ENCODE peak calls at places on chromosomes 4 and X, in eight cellular contexts. One of them, this sample, is unnamed.

GRCh38 chr4:38184404-38184803 is 224.2 kb downstream of the PTTG2 start:
- DNase-seq in H1: no peak
- DNase-seq in IMR-90: no peak
- DNase-seq in A549: no peak
- DNase-seq in HCT116: no peak
- DNase-seq in K562: no peak
- DNase-seq in HepG2: no peak
- DNase-seq in GM12878: no peak
- DNase-seq in this sample: no peak

GRCh38 chr4:141132689-141133145 is 552 bp downstream of the RNF150 start:
- DNase-seq in H1: no peak
- DNase-seq in IMR-90: peak
- DNase-seq in A549: no peak
- DNase-seq in HCT116: no peak
- DNase-seq in K562: no peak
- DNase-seq in HepG2: no peak
- DNase-seq in GM12878: no peak
- DNase-seq in this sample: peak

GRCh38 chrX:38142598-38142997 is 78.1 kb downstream of the SRPX start:
- DNase-seq in H1: no peak
- DNase-seq in IMR-90: peak
- DNase-seq in A549: no peak
- DNase-seq in HCT116: no peak
- DNase-seq in K562: no peak
- DNase-seq in HepG2: no peak
- DNase-seq in GM12878: no peak
- DNase-seq in this sample: no peak

GRCh38 chrX:98068210-98068609 is 1184.5 kb downstream of the RPA4 start:
- DNase-seq in H1: no peak
- DNase-seq in IMR-90: no peak
- DNase-seq in A549: no peak
- DNase-seq in HCT116: no peak
- DNase-seq in K562: no peak
- DNase-seq in HepG2: no peak
- DNase-seq in GM12878: no peak
- DNase-seq in this sample: no peak

GRCh38 chrX:140712413-140713173 is 3.0 kb downstream of the LINC00632 start:
- DNase-seq in H1: peak
- DNase-seq in IMR-90: peak
- DNase-seq in A549: peak
- DNase-seq in HCT116: no peak
- DNase-seq in K562: no peak
- DNase-seq in HepG2: no peak
- DNase-seq in GM12878: no peak
- DNase-seq in this sample: peak

GRCh38 chrX:108036298-108036973 is 8.4 kb upstream of the VSIG1 start:
- DNase-seq in H1: no peak
- DNase-seq in IMR-90: peak
- DNase-seq in A549: peak
- DNase-seq in HCT116: no peak
- DNase-seq in K562: peak
- DNase-seq in HepG2: peak
- DNase-seq in GM12878: no peak
- DNase-seq in this sample: no peak

GRCh38 chrX:143873343-143873742 is 10.5 kb upstream of the UBE2NL start:
- DNase-seq in H1: no peak
- DNase-seq in IMR-90: no peak
- DNase-seq in A549: no peak
- DNase-seq in HCT116: no peak
- DNase-seq in K562: no peak
- DNase-seq in HepG2: no peak
- DNase-seq in GM12878: no peak
- DNase-seq in this sample: peak

GRCh38 chrX:18149454-18149853 is 71.2 kb downstream of the BEND2 start:
- DNase-seq in H1: no peak
- DNase-seq in IMR-90: no peak
- DNase-seq in A549: peak
- DNase-seq in HCT116: no peak
- DNase-seq in K562: no peak
- DNase-seq in HepG2: peak
- DNase-seq in GM12878: no peak
- DNase-seq in this sample: no peak

GRCh38 chrX:20527458-20528099 is 260.9 kb upstream of the RPS6KA3 start:
- DNase-seq in H1: no peak
- DNase-seq in IMR-90: peak
- DNase-seq in A549: peak
- DNase-seq in HCT116: no peak
- DNase-seq in K562: no peak
- DNase-seq in HepG2: peak
- DNase-seq in GM12878: no peak
- DNase-seq in this sample: peak

GRCh38 chr4:173835863-173836262 is 305.8 kb upstream of the HAND2 start:
- DNase-seq in H1: no peak
- DNase-seq in IMR-90: peak
- DNase-seq in A549: no peak
- DNase-seq in HCT116: no peak
- DNase-seq in K562: no peak
- DNase-seq in HepG2: no peak
- DNase-seq in GM12878: no peak
- DNase-seq in this sample: peak

DNA sequence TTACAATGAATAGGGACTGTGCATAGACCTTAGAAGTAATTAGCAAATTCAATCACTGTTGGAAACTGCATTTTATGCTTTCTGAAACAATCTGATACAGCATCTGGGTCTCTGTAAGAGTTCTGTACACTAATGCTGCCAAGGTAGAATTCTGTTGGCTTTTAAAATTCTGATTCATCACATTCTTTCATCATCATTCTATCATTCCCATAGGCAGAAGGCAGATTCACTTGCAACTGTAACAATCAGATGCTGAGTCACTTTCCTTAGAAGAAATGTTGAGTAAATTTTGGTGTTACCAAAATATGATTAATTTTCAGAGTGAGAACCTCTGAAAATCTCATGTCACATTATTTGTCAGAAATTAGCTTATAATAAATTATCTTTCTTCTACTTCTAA is 267.2 kb downstream of the MAPK10 start:
- DNase-seq in H1: no peak
- DNase-seq in IMR-90: peak
- DNase-seq in A549: peak
- DNase-seq in HCT116: no peak
- DNase-seq in K562: no peak
- DNase-seq in HepG2: no peak
- DNase-seq in GM12878: no peak
- DNase-seq in this sample: no peak
- TF ChIP-seq RAD21 in H1: no peak
- TF ChIP-seq RAD21 in IMR-90: no peak
- TF ChIP-seq RAD21 in A549: no peak
- TF ChIP-seq RAD21 in HCT116: no peak
- TF ChIP-seq RAD21 in K562: no peak
- TF ChIP-seq RAD21 in HepG2: no peak
- TF ChIP-seq RAD21 in GM12878: no peak
- TF ChIP-seq RAD21 in this sample: no peak

DNA sequence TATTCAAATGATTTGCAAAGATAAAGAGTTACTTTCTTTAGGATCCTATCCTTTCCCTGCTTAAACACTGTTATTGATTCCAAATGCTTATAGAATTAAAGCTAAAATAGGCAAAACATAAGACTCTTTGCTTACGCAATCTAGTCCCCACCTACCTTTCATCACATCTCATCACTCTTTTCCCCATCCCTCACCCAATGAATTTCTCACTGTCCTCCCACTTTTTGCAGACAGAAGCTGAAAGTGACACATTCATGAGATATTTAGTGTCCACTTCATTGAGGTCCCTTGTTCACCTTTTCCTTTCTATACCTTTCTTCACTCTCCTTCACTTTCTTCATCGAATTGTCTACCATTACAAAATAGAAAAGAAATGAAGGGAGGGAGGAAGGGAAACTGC is 424 bp downstream of the SATL1 start:
- DNase-seq in H1: no peak
- DNase-seq in IMR-90: no peak
- DNase-seq in A549: no peak
- DNase-seq in HCT116: no peak
- DNase-seq in K562: no peak
- DNase-seq in HepG2: no peak
- DNase-seq in GM12878: no peak
- DNase-seq in this sample: peak
- TF ChIP-seq RAD21 in H1: no peak
- TF ChIP-seq RAD21 in IMR-90: no peak
- TF ChIP-seq RAD21 in A549: no peak
- TF ChIP-seq RAD21 in HCT116: no peak
- TF ChIP-seq RAD21 in K562: no peak
- TF ChIP-seq RAD21 in HepG2: no peak
- TF ChIP-seq RAD21 in GM12878: no peak
- TF ChIP-seq RAD21 in this sample: no peak

DNA sequence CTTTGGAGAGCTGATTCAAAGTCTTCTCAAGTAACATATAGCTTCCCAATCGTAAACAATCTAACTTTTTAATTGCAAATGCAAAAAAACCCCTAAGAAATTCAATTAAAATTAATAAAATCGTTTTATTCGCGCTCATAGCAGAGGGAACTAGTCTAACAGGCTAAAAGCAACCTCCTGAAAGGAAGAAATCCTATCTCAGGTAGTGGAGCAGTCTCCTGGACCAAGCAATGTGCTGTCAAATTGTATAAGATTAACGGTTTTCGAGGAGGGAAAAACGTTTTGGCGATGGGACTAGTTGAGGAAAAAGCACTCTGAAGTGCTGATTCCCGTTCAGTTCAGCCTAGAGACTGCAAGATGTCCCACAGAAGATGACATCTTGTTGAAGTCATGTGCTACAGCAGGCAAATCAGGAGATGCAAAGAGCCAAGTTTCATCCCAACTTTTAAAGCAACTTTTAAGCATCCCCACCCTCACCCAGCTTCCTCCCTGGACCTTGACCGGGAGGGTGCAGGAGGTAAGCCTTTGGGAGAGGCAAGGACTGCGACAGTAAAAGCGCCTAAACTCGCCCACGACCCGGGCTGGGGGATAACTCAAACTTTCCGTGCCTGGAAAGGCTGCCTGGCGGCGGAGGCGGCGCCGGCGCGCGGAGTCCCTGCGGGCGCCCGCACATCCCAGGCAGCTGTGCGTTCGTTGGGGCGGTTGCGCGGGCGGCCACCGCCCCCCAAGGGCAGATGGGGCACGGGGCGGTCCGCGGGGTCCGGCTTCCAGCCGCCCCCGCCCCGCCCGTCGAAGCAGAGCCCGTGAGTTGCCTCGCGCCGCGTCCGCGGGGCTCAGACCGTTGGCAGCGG is 784 bp downstream of the MAP7D3 start:
- DNase-seq in H1: peak
- DNase-seq in IMR-90: no peak
- DNase-seq in A549: peak
- DNase-seq in HCT116: no peak
- DNase-seq in K562: no peak
- DNase-seq in HepG2: no peak
- DNase-seq in GM12878: no peak
- DNase-seq in this sample: no peak
- TF ChIP-seq RAD21 in H1: no peak
- TF ChIP-seq RAD21 in IMR-90: no peak
- TF ChIP-seq RAD21 in A549: no peak
- TF ChIP-seq RAD21 in HCT116: no peak
- TF ChIP-seq RAD21 in K562: no peak
- TF ChIP-seq RAD21 in HepG2: no peak
- TF ChIP-seq RAD21 in GM12878: no peak
- TF ChIP-seq RAD21 in this sample: no peak

GRCh38 chr4:27013012-27013411 is 152.4 kb downstream of the STIM2 start:
- DNase-seq in H1: no peak
- DNase-seq in IMR-90: no peak
- DNase-seq in A549: no peak
- DNase-seq in HCT116: no peak
- DNase-seq in K562: no peak
- DNase-seq in HepG2: no peak
- DNase-seq in GM12878: no peak
- DNase-seq in this sample: no peak
- TF ChIP-seq RAD21 in H1: no peak
- TF ChIP-seq RAD21 in IMR-90: no peak
- TF ChIP-seq RAD21 in A549: no peak
- TF ChIP-seq RAD21 in HCT116: no peak
- TF ChIP-seq RAD21 in K562: no peak
- TF ChIP-seq RAD21 in HepG2: no peak
- TF ChIP-seq RAD21 in GM12878: no peak
- TF ChIP-seq RAD21 in this sample: no peak

GRCh38 chr4:16067515-16067914 is 16.3 kb downstream of the PROM1 start:
- DNase-seq in H1: no peak
- DNase-seq in IMR-90: no peak
- DNase-seq in A549: no peak
- DNase-seq in HCT116: peak
- DNase-seq in K562: no peak
- DNase-seq in HepG2: peak
- DNase-seq in GM12878: no peak
- DNase-seq in this sample: no peak
- TF ChIP-seq RAD21 in H1: no peak
- TF ChIP-seq RAD21 in IMR-90: no peak
- TF ChIP-seq RAD21 in A549: no peak
- TF ChIP-seq RAD21 in HCT116: no peak
- TF ChIP-seq RAD21 in K562: no peak
- TF ChIP-seq RAD21 in HepG2: no peak
- TF ChIP-seq RAD21 in GM12878: no peak
- TF ChIP-seq RAD21 in this sample: no peak

GRCh38 chr4:114807759-114808404 is 209.3 kb downstream of the UGT8 start:
- DNase-seq in H1: peak
- DNase-seq in IMR-90: peak
- DNase-seq in A549: peak
- DNase-seq in HCT116: peak
- DNase-seq in K562: peak
- DNase-seq in HepG2: peak
- DNase-seq in GM12878: no peak
- DNase-seq in this sample: peak
- TF ChIP-seq RAD21 in H1: peak
- TF ChIP-seq RAD21 in IMR-90: peak
- TF ChIP-seq RAD21 in A549: no peak
- TF ChIP-seq RAD21 in HCT116: peak
- TF ChIP-seq RAD21 in K562: peak
- TF ChIP-seq RAD21 in HepG2: no peak
- TF ChIP-seq RAD21 in GM12878: peak
- TF ChIP-seq RAD21 in this sample: peak

DNA sequence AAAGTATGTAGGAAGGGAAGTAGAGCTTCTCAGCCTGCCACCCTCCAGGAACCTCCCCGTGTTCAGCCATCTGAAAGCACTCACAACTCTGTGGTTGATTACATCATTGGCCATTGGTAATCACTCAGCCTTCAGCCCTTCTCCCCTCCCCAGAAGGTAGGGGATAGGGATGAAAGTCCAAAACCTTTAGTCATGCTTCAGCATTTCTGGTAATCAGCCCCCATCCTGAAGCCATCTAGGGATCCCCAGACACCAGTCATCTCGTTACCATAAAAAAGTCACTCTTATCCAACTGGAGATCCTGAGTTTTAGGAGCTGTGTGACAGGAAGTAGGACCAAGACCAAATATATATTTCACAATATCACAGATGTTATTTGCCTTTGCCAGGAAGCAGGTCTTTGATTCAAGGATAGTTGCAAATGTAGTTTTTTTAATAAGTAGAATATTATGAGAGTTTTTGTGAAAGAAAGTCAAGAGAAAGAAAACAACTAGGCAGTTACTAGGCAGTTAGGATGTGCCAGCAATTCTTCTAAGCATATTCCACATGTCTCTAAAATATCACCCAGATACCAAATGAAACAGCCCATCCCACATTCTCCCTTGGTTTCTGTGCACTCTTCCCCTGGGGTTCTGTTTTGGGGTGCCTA is 364.5 kb upstream of the NOCT start:
- DNase-seq in H1: no peak
- DNase-seq in IMR-90: peak
- DNase-seq in A549: peak
- DNase-seq in HCT116: no peak
- DNase-seq in K562: no peak
- DNase-seq in HepG2: no peak
- DNase-seq in GM12878: no peak
- DNase-seq in this sample: no peak
- TF ChIP-seq RAD21 in H1: no peak
- TF ChIP-seq RAD21 in IMR-90: no peak
- TF ChIP-seq RAD21 in A549: no peak
- TF ChIP-seq RAD21 in HCT116: no peak
- TF ChIP-seq RAD21 in K562: no peak
- TF ChIP-seq RAD21 in HepG2: no peak
- TF ChIP-seq RAD21 in GM12878: no peak
- TF ChIP-seq RAD21 in this sample: no peak